ENCODE peak calls at places on chromosomes 13 and 19, in six cellular contexts. G is H9, I is IMR-90, A is mesendoderm, R is neuronal stem cell, P is H1. N is an unnamed sample.

GRCh38 chr13:98476106-98476505 is 100.8 kb downstream of the STK24 start:
- DNase-seq in A (peak; percentile 82), I (no peak), P (no peak), R (no peak), G (peak; percentile 87), N (no peak)

GRCh38 chr13:56424246-56424645 is 716.5 kb upstream of the PRR20A start:
- DNase-seq in I (no peak), P (no peak), R (no peak), A (no peak), G (no peak), N (peak; percentile 1)

GRCh38 chr19:40465025-40465780 is at the start of gene BLVRB:
- DNase-seq in R (no peak), A (no peak), G (no peak), I (peak; percentile 52), P (no peak), N (peak; percentile 91)

GRCh38 chr13:31056650-31057275 is 104.9 kb downstream of the HSPH1 start:
- DNase-seq in R (no peak), A (peak; percentile 21), I (peak; percentile 35), G (no peak), P (no peak), N (peak; percentile 29)

GRCh38 chr19:55695511-55696290 is 20.7 kb downstream of the EPN1 start:
- DNase-seq in R (no peak), G (no peak), P (no peak), I (no peak), A (no peak), N (no peak)

GRCh38 chr13:33785384-33785783 is 32.6 kb upstream of the RFC3 start:
- DNase-seq in I (no peak), R (no peak), G (no peak), A (peak; percentile 21), P (no peak), N (no peak)

GRCh38 chr19:5091576-5092215 is 122.8 kb downstream of the KDM4B start:
- DNase-seq in A (no peak), R (no peak), P (no peak), G (no peak), I (no peak), N (peak; percentile 20)

GRCh38 chr13:20125129-20125782 is 35.6 kb downstream of the GJA3 start:
- DNase-seq in P (no peak), R (no peak), I (peak; percentile 69), A (no peak), G (peak; percentile 3), N (peak; percentile 59)

GRCh38 chr19:51531349-51532315 is at the start of gene SIGLEC6:
- DNase-seq in A (no peak), P (no peak), G (no peak), R (no peak), I (no peak), N (no peak)

GRCh38 chr19:33794578-33795369 is 1.9 kb upstream of the KCTD15 start:
- DNase-seq in R (peak; percentile 26), G (peak; percentile 60), I (no peak), P (no peak), A (peak; percentile 52), N (peak; percentile 22)

GRCh38 chr13:101149735-101150380 is 266.4 kb downstream of the NALCN start:
- DNase-seq in G (peak; percentile 41), A (peak; percentile 80), I (peak; percentile 66), R (peak; percentile 11), P (no peak), N (peak; percentile 32)

GRCh38 chr13:101150998-101151397 is 265.3 kb downstream of the NALCN start:
- DNase-seq in A (peak; percentile 37), P (no peak), I (peak; percentile 24), R (no peak), G (no peak), N (peak; percentile 4)

GRCh38 chr13:101140936-101141335 is 275.4 kb downstream of the NALCN start:
- DNase-seq in P (no peak), A (no peak), I (no peak), G (no peak), R (no peak), N (no peak)

GRCh38 chr13:101144808-101145419 is 271.4 kb downstream of the NALCN start:
- DNase-seq in I (peak; percentile 71), P (no peak), G (no peak), A (peak; percentile 48), R (peak; percentile 50), N (peak; percentile 57)

DNA sequence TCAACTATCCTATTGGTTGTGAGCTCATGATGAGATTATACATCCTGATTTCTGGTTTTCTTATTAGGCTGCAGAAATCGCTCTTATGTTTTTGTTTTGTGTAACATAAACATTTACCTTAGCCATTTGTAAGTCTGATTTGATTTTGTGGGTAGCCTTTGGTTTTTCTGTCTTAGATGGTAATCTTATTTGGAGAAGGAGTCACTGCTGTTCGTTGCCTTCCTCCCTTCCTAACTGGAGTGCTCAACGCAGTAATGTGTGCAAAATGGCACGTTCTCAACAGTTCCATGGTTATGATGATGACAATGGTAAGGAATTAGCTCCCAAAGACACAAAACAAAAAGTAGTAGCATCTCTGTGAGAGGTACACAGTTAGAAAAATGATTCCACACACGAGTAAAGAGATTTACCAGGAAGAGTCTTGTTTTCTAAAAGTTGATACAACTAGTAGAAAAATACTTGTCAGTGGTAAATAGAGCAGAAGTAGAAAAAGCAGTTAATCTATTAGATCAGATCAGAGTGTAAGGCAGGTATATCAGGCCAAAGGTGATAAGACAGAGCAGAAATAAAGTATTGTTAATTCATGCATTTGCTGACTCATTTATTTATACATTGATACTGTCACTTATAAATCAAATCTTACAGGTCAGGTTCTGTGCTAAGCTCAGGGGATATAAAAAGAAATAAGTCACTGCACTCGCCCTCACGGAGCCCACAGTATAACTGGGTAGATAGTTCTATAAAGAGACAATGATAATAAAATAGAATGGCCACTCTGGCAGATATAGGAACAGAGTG is 270.0 kb downstream of the NALCN start:
- DNase-seq in P (no peak), A (no peak), R (no peak), I (peak; percentile 19), G (no peak), N (no peak)
- H3K4me1 ChIP-seq in P (no peaks in the 10 kb centered on the region), A (no peaks in the 10 kb centered on the region), R (no peaks in the 10 kb centered on the region), I (peaks cover 5% of the 10 kb centered on the region), G (peaks cover 2% of the 10 kb centered on the region), N (peaks cover 3% of the 10 kb centered on the region)

DNA sequence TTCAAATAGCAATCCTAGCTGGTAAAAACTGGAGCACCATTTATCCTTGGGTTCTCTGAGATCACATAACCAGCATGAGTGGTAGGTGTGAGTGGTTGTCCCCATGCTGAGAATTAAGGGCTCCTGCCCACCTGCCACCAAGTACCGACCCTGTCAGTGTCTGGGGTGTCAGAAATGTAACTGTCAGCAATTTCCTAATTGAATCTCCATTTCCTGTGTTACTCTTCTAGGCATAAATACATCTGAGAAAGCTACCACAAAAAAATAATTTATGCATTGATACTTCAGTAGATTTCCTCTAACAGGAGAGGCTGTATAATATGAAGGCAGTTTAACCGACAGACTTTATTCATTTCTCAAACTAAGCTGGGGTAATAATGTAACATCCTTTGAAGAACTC is 25.1 kb downstream of the CPB2 start:
- DNase-seq in G (no peak), R (no peak), A (no peak), I (no peak), P (no peak), N (no peak)
- H2BK15ac ChIP-seq in G (no peak overlapping the region), R (no peak overlapping the region), A (no peak overlapping the region), I (no peak overlapping the region), P (no peak overlapping the region), N (no peak overlapping the region)

GRCh38 chr19:3506384-3507340 is 551 bp downstream of the FZR1 start:
- DNase-seq in I (no peak), R (no peak), P (no peak), A (no peak), G (no peak), N (peak; percentile 38)

GRCh38 chr19:3505598-3506383 is at the start of gene FZR1:
- DNase-seq in R (peak; percentile 96), I (peak; percentile 98), G (peak; percentile 98), A (peak; percentile 99), P (peak; percentile 93), N (peak; percentile 98)

GRCh38 chr19:3508771-3509535 is 2.8 kb downstream of the FZR1 start:
- DNase-seq in A (no peak), R (no peak), P (no peak), I (peak; percentile 30), G (no peak), N (no peak)

GRCh38 chr19:3509566-3509989 is 3.5 kb downstream of the FZR1 start:
- DNase-seq in R (no peak), A (no peak), P (no peak), I (peak; percentile 80), G (no peak), N (peak; percentile 80)

GRCh38 chr19:3507371-3508120 is 1.4 kb downstream of the FZR1 start:
- DNase-seq in A (peak; percentile 69), G (peak; percentile 79), P (no peak), I (no peak), R (no peak), N (peak; percentile 40)
- H2BK120ac ChIP-seq in A (no peak overlapping the region), G (no peak overlapping the region), P (no peak overlapping the region), I (no peak overlapping the region), R (no peak overlapping the region), N (no peak overlapping the region)

GRCh38 chr13:97269603-97270002 is 47.5 kb downstream of the MBNL2 start:
- DNase-seq in R (no peak), A (no peak), I (no peak), G (no peak), P (no peak), N (no peak)

GRCh38 chr13:97266734-97267417 is 44.7 kb downstream of the MBNL2 start:
- DNase-seq in P (no peak), R (peak; percentile 23), I (no peak), G (no peak), A (peak; percentile 71), N (no peak)

GRCh38 chr13:97267418-97268059 is 45.4 kb downstream of the MBNL2 start:
- DNase-seq in G (peak; percentile 79), I (no peak), R (no peak), A (peak; percentile 84), P (peak; percentile 51), N (no peak)

GRCh38 chr13:97266328-97266727 is 44.2 kb downstream of the MBNL2 start:
- DNase-seq in I (no peak), A (peak; percentile 81), G (peak; percentile 61), P (no peak), R (no peak), N (peak; percentile 41)

GRCh38 chr13:97268772-97269171 is 46.6 kb downstream of the MBNL2 start:
- DNase-seq in P (no peak), I (no peak), R (no peak), G (peak; percentile 58), A (peak; percentile 69), N (no peak)
- H3K4me1 ChIP-seq in P (peaks cover 22% of the 10 kb centered on the region), I (peaks cover 25% of the 10 kb centered on the region), R (peaks cover 9% of the 10 kb centered on the region), G (peaks cover 9% of the 10 kb centered on the region), A (peaks cover 10% of the 10 kb centered on the region), N (peaks cover 15% of the 10 kb centered on the region)

GRCh38 chr13:43408274-43408673 is 378.5 kb downstream of the ENOX1 start:
- DNase-seq in G (no peak), A (no peak), P (no peak), I (no peak), R (no peak), N (no peak)
- H2BK15ac ChIP-seq in G (no peak overlapping the region), A (no peak overlapping the region), P (no peak overlapping the region), I (no peak overlapping the region), R (no peak overlapping the region), N (no peak overlapping the region)